ENCODE peak calls at places on chromosomes 7 and 10, in ten cellular contexts. One of them, this sample, is unnamed.

GRCh38 chr10:51083280-51083986 is 9.1 kb downstream of the PRKG1 start:
- DNase-seq in brain microvascular endothelial cell: no peak
- DNase-seq in tibial artery: no peak
- DNase-seq in small intestine: peak
- DNase-seq in cardiac muscle cell: peak
- DNase-seq in hepatocyte: peak
- DNase-seq in CD4-positive, CD25-positive, alpha-beta regulatory T cell: no peak
- DNase-seq in heart right ventricle: no peak
- DNase-seq in tibial nerve: no peak
- DNase-seq in thoracic aorta: no peak
- DNase-seq in this sample: no peak

GRCh38 chr10:49161411-49161997 is 26.7 kb downstream of the TMEM273 start:
- DNase-seq in brain microvascular endothelial cell: peak
- DNase-seq in tibial artery: peak
- DNase-seq in small intestine: peak
- DNase-seq in cardiac muscle cell: peak
- DNase-seq in hepatocyte: peak
- DNase-seq in CD4-positive, CD25-positive, alpha-beta regulatory T cell: no peak
- DNase-seq in heart right ventricle: no peak
- DNase-seq in tibial nerve: no peak
- DNase-seq in thoracic aorta: no peak
- DNase-seq in this sample: no peak

GRCh38 chr10:29636178-29636577 is 1.4 kb upstream of the SVIL start:
- DNase-seq in brain microvascular endothelial cell: peak
- DNase-seq in tibial artery: no peak
- DNase-seq in small intestine: no peak
- DNase-seq in cardiac muscle cell: peak
- DNase-seq in hepatocyte: no peak
- DNase-seq in CD4-positive, CD25-positive, alpha-beta regulatory T cell: peak
- DNase-seq in heart right ventricle: no peak
- DNase-seq in tibial nerve: no peak
- DNase-seq in thoracic aorta: no peak
- DNase-seq in this sample: no peak

GRCh38 chr10:76983624-76984023 is 654.0 kb downstream of the KCNMA1 start:
- DNase-seq in brain microvascular endothelial cell: no peak
- DNase-seq in tibial artery: no peak
- DNase-seq in small intestine: no peak
- DNase-seq in cardiac muscle cell: no peak
- DNase-seq in hepatocyte: no peak
- DNase-seq in CD4-positive, CD25-positive, alpha-beta regulatory T cell: no peak
- DNase-seq in heart right ventricle: no peak
- DNase-seq in tibial nerve: no peak
- DNase-seq in thoracic aorta: no peak
- DNase-seq in this sample: no peak

GRCh38 chr10:33863347-33863746 is 528.9 kb upstream of the NRP1 start:
- DNase-seq in brain microvascular endothelial cell: no peak
- DNase-seq in tibial artery: no peak
- DNase-seq in small intestine: no peak
- DNase-seq in cardiac muscle cell: no peak
- DNase-seq in hepatocyte: no peak
- DNase-seq in CD4-positive, CD25-positive, alpha-beta regulatory T cell: no peak
- DNase-seq in heart right ventricle: no peak
- DNase-seq in tibial nerve: no peak
- DNase-seq in thoracic aorta: no peak
- DNase-seq in this sample: no peak

GRCh38 chr7:141220263-141220662 is 146.4 kb downstream of the TMEM178B start:
- DNase-seq in brain microvascular endothelial cell: no peak
- DNase-seq in tibial artery: no peak
- DNase-seq in small intestine: no peak
- DNase-seq in cardiac muscle cell: no peak
- DNase-seq in hepatocyte: no peak
- DNase-seq in CD4-positive, CD25-positive, alpha-beta regulatory T cell: peak
- DNase-seq in heart right ventricle: no peak
- DNase-seq in tibial nerve: no peak
- DNase-seq in thoracic aorta: no peak
- DNase-seq in this sample: no peak

GRCh38 chr10:103640436-103641181 is 147.1 kb downstream of the NEURL1 start:
- DNase-seq in brain microvascular endothelial cell: no peak
- DNase-seq in tibial artery: no peak
- DNase-seq in small intestine: no peak
- DNase-seq in cardiac muscle cell: peak
- DNase-seq in hepatocyte: no peak
- DNase-seq in CD4-positive, CD25-positive, alpha-beta regulatory T cell: no peak
- DNase-seq in heart right ventricle: no peak
- DNase-seq in tibial nerve: no peak
- DNase-seq in thoracic aorta: no peak
- DNase-seq in this sample: no peak

GRCh38 chr10:75400163-75400768 is 1.3 kb downstream of the ZNF503 start:
- DNase-seq in brain microvascular endothelial cell: no peak
- DNase-seq in tibial artery: no peak
- DNase-seq in small intestine: no peak
- DNase-seq in cardiac muscle cell: peak
- DNase-seq in hepatocyte: no peak
- DNase-seq in CD4-positive, CD25-positive, alpha-beta regulatory T cell: no peak
- DNase-seq in heart right ventricle: no peak
- DNase-seq in tibial nerve: no peak
- DNase-seq in thoracic aorta: no peak
- DNase-seq in this sample: no peak

GRCh38 chr7:155369-156000 is 36.9 kb upstream of the FAM20C start:
- DNase-seq in brain microvascular endothelial cell: no peak
- DNase-seq in tibial artery: peak
- DNase-seq in small intestine: no peak
- DNase-seq in cardiac muscle cell: no peak
- DNase-seq in hepatocyte: no peak
- DNase-seq in CD4-positive, CD25-positive, alpha-beta regulatory T cell: no peak
- DNase-seq in heart right ventricle: no peak
- DNase-seq in tibial nerve: no peak
- DNase-seq in thoracic aorta: no peak
- DNase-seq in this sample: no peak

GRCh38 chr7:44306608-44307007 is 18.8 kb downstream of the CAMK2B start:
- DNase-seq in brain microvascular endothelial cell: no peak
- DNase-seq in tibial artery: peak
- DNase-seq in small intestine: no peak
- DNase-seq in cardiac muscle cell: no peak
- DNase-seq in hepatocyte: no peak
- DNase-seq in CD4-positive, CD25-positive, alpha-beta regulatory T cell: no peak
- DNase-seq in heart right ventricle: no peak
- DNase-seq in tibial nerve: no peak
- DNase-seq in thoracic aorta: no peak
- DNase-seq in this sample: no peak

GRCh38 chr10:116654816-116655215 is 34.1 kb downstream of the PNLIPRP2 start:
- DNase-seq in brain microvascular endothelial cell: no peak
- DNase-seq in tibial artery: no peak
- DNase-seq in small intestine: no peak
- DNase-seq in cardiac muscle cell: no peak
- DNase-seq in hepatocyte: no peak
- DNase-seq in CD4-positive, CD25-positive, alpha-beta regulatory T cell: no peak
- DNase-seq in heart right ventricle: no peak
- DNase-seq in tibial nerve: no peak
- DNase-seq in thoracic aorta: no peak
- DNase-seq in this sample: no peak

GRCh38 chr10:5752301-5752871 is 60.8 kb downstream of the GDI2 start:
- DNase-seq in brain microvascular endothelial cell: no peak
- DNase-seq in tibial artery: no peak
- DNase-seq in small intestine: no peak
- DNase-seq in cardiac muscle cell: no peak
- DNase-seq in hepatocyte: peak
- DNase-seq in CD4-positive, CD25-positive, alpha-beta regulatory T cell: no peak
- DNase-seq in heart right ventricle: no peak
- DNase-seq in tibial nerve: peak
- DNase-seq in thoracic aorta: no peak
- DNase-seq in this sample: no peak
- H3K27ac ChIP-seq in brain microvascular endothelial cell: no peak
- H3K27ac ChIP-seq in tibial artery: no peak
- H3K27ac ChIP-seq in small intestine: no peak
- H3K27ac ChIP-seq in cardiac muscle cell: no peak
- H3K27ac ChIP-seq in hepatocyte: no peak
- H3K27ac ChIP-seq in CD4-positive, CD25-positive, alpha-beta regulatory T cell: no peak
- H3K27ac ChIP-seq in heart right ventricle: no peak
- H3K27ac ChIP-seq in tibial nerve: no peak
- H3K27ac ChIP-seq in thoracic aorta: no peak
- H3K27ac ChIP-seq in this sample: no peak

GRCh38 chr10:123584419-123584775 is 81.8 kb upstream of the GPR26 start:
- DNase-seq in brain microvascular endothelial cell: no peak
- DNase-seq in tibial artery: no peak
- DNase-seq in small intestine: no peak
- DNase-seq in cardiac muscle cell: no peak
- DNase-seq in hepatocyte: no peak
- DNase-seq in CD4-positive, CD25-positive, alpha-beta regulatory T cell: no peak
- DNase-seq in heart right ventricle: no peak
- DNase-seq in tibial nerve: no peak
- DNase-seq in thoracic aorta: no peak
- DNase-seq in this sample: no peak

GRCh38 chr10:123582084-123582989 is 83.8 kb upstream of the GPR26 start:
- DNase-seq in brain microvascular endothelial cell: peak
- DNase-seq in tibial artery: peak
- DNase-seq in small intestine: peak
- DNase-seq in cardiac muscle cell: peak
- DNase-seq in hepatocyte: peak
- DNase-seq in CD4-positive, CD25-positive, alpha-beta regulatory T cell: peak
- DNase-seq in heart right ventricle: peak
- DNase-seq in tibial nerve: peak
- DNase-seq in thoracic aorta: peak
- DNase-seq in this sample: peak

GRCh38 chr10:123581656-123582055 is 84.5 kb upstream of the GPR26 start:
- DNase-seq in brain microvascular endothelial cell: no peak
- DNase-seq in tibial artery: no peak
- DNase-seq in small intestine: no peak
- DNase-seq in cardiac muscle cell: no peak
- DNase-seq in hepatocyte: no peak
- DNase-seq in CD4-positive, CD25-positive, alpha-beta regulatory T cell: no peak
- DNase-seq in heart right ventricle: no peak
- DNase-seq in tibial nerve: no peak
- DNase-seq in thoracic aorta: no peak
- DNase-seq in this sample: peak

GRCh38 chr10:123585477-123586445 is 80.4 kb upstream of the GPR26 start:
- DNase-seq in brain microvascular endothelial cell: no peak
- DNase-seq in tibial artery: no peak
- DNase-seq in small intestine: no peak
- DNase-seq in cardiac muscle cell: no peak
- DNase-seq in hepatocyte: no peak
- DNase-seq in CD4-positive, CD25-positive, alpha-beta regulatory T cell: no peak
- DNase-seq in heart right ventricle: no peak
- DNase-seq in tibial nerve: no peak
- DNase-seq in thoracic aorta: no peak
- DNase-seq in this sample: peak

GRCh38 chr10:123583639-123584418 is 82.3 kb upstream of the GPR26 start:
- DNase-seq in brain microvascular endothelial cell: peak
- DNase-seq in tibial artery: peak
- DNase-seq in small intestine: peak
- DNase-seq in cardiac muscle cell: peak
- DNase-seq in hepatocyte: peak
- DNase-seq in CD4-positive, CD25-positive, alpha-beta regulatory T cell: peak
- DNase-seq in heart right ventricle: peak
- DNase-seq in tibial nerve: peak
- DNase-seq in thoracic aorta: peak
- DNase-seq in this sample: peak
- H3K27ac ChIP-seq in brain microvascular endothelial cell: no peak
- H3K27ac ChIP-seq in tibial artery: no peak
- H3K27ac ChIP-seq in small intestine: no peak
- H3K27ac ChIP-seq in cardiac muscle cell: no peak
- H3K27ac ChIP-seq in hepatocyte: no peak
- H3K27ac ChIP-seq in CD4-positive, CD25-positive, alpha-beta regulatory T cell: no peak
- H3K27ac ChIP-seq in heart right ventricle: no peak
- H3K27ac ChIP-seq in tibial nerve: no peak
- H3K27ac ChIP-seq in thoracic aorta: peak
- H3K27ac ChIP-seq in this sample: no peak

GRCh38 chr10:78541528-78542470 is 508.1 kb downstream of the RPS24 start:
- DNase-seq in brain microvascular endothelial cell: no peak
- DNase-seq in tibial artery: peak
- DNase-seq in small intestine: peak
- DNase-seq in cardiac muscle cell: peak
- DNase-seq in hepatocyte: peak
- DNase-seq in CD4-positive, CD25-positive, alpha-beta regulatory T cell: peak
- DNase-seq in heart right ventricle: peak
- DNase-seq in tibial nerve: no peak
- DNase-seq in thoracic aorta: no peak
- DNase-seq in this sample: no peak
- H3K27ac ChIP-seq in brain microvascular endothelial cell: no peak
- H3K27ac ChIP-seq in tibial artery: no peak
- H3K27ac ChIP-seq in small intestine: no peak
- H3K27ac ChIP-seq in cardiac muscle cell: no peak
- H3K27ac ChIP-seq in hepatocyte: peak
- H3K27ac ChIP-seq in CD4-positive, CD25-positive, alpha-beta regulatory T cell: no peak
- H3K27ac ChIP-seq in heart right ventricle: peak
- H3K27ac ChIP-seq in tibial nerve: peak
- H3K27ac ChIP-seq in thoracic aorta: no peak
- H3K27ac ChIP-seq in this sample: peak

GRCh38 chr7:28157826-28158416 is 22.7 kb downstream of the JAZF1 start:
- DNase-seq in brain microvascular endothelial cell: no peak
- DNase-seq in tibial artery: no peak
- DNase-seq in small intestine: no peak
- DNase-seq in cardiac muscle cell: peak
- DNase-seq in hepatocyte: no peak
- DNase-seq in CD4-positive, CD25-positive, alpha-beta regulatory T cell: no peak
- DNase-seq in heart right ventricle: no peak
- DNase-seq in tibial nerve: no peak
- DNase-seq in thoracic aorta: no peak
- DNase-seq in this sample: no peak

GRCh38 chr7:28157311-28157710 is 23.3 kb downstream of the JAZF1 start:
- DNase-seq in brain microvascular endothelial cell: no peak
- DNase-seq in tibial artery: no peak
- DNase-seq in small intestine: no peak
- DNase-seq in cardiac muscle cell: no peak
- DNase-seq in hepatocyte: no peak
- DNase-seq in CD4-positive, CD25-positive, alpha-beta regulatory T cell: no peak
- DNase-seq in heart right ventricle: no peak
- DNase-seq in tibial nerve: no peak
- DNase-seq in thoracic aorta: no peak
- DNase-seq in this sample: no peak

GRCh38 chr7:28163955-28164354 is 16.6 kb downstream of the JAZF1 start:
- DNase-seq in brain microvascular endothelial cell: no peak
- DNase-seq in tibial artery: no peak
- DNase-seq in small intestine: no peak
- DNase-seq in cardiac muscle cell: peak
- DNase-seq in hepatocyte: no peak
- DNase-seq in CD4-positive, CD25-positive, alpha-beta regulatory T cell: no peak
- DNase-seq in heart right ventricle: no peak
- DNase-seq in tibial nerve: no peak
- DNase-seq in thoracic aorta: no peak
- DNase-seq in this sample: no peak

GRCh38 chr7:28161319-28161718 is 19.3 kb downstream of the JAZF1 start:
- DNase-seq in brain microvascular endothelial cell: no peak
- DNase-seq in tibial artery: no peak
- DNase-seq in small intestine: no peak
- DNase-seq in cardiac muscle cell: no peak
- DNase-seq in hepatocyte: no peak
- DNase-seq in CD4-positive, CD25-positive, alpha-beta regulatory T cell: no peak
- DNase-seq in heart right ventricle: no peak
- DNase-seq in tibial nerve: no peak
- DNase-seq in thoracic aorta: no peak
- DNase-seq in this sample: no peak

DNA sequence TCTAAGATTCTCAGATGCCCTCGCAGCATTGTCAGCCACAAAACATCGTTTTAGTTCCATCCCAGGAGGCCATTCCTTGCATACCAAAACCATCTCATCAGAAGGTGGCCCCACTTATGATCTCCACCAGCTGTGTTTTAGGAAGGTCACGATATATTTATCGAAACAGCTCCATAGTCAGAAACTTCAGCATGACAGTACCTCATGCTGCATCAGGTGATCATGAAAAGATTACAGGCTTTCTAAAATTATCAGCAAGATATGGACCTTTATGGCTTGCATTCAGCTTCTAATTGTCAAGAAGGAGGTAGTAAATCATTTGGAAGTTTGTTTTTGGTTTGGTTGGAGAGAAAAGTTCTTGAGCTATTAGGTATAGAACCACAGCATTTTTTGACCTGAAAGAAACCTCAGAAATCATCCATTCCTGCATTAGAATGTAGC is 20.0 kb downstream of the JAZF1 start:
- DNase-seq in brain microvascular endothelial cell: peak
- DNase-seq in tibial artery: no peak
- DNase-seq in small intestine: no peak
- DNase-seq in cardiac muscle cell: no peak
- DNase-seq in hepatocyte: no peak
- DNase-seq in CD4-positive, CD25-positive, alpha-beta regulatory T cell: no peak
- DNase-seq in heart right ventricle: no peak
- DNase-seq in tibial nerve: no peak
- DNase-seq in thoracic aorta: no peak
- DNase-seq in this sample: no peak
- H3K27ac ChIP-seq in brain microvascular endothelial cell: peak
- H3K27ac ChIP-seq in tibial artery: no peak
- H3K27ac ChIP-seq in small intestine: no peak
- H3K27ac ChIP-seq in cardiac muscle cell: no peak
- H3K27ac ChIP-seq in hepatocyte: no peak
- H3K27ac ChIP-seq in CD4-positive, CD25-positive, alpha-beta regulatory T cell: no peak
- H3K27ac ChIP-seq in heart right ventricle: no peak
- H3K27ac ChIP-seq in tibial nerve: no peak
- H3K27ac ChIP-seq in thoracic aorta: no peak
- H3K27ac ChIP-seq in this sample: no peak

This sample was measured in suprapubic skin.